ENCODE peak calls at places on chromosomes 16 and 17, in nine cellular contexts. H is T-helper 2 cell; S is iris pigment epithelial cell; O is NCI-H774; K is NCI-H1092; Q is LNCaP clone FGC; M is GF-D8; I is effector memory CD4-positive, alpha-beta T cell; D is stomach. P is an unnamed sample.

GRCh38 chr16:35557731-35558130 is 2098.3 kb downstream of the TP53TG3F start:
- DNase-seq in S (no peak), H (no peak), Q (no peak), M (no peak), O (no peak), I (no peak), K (no peak), D (no peak), P (no peak)

GRCh38 chr16:82031116-82032084 is 3.7 kb upstream of the HSD17B2 start:
- DNase-seq in M (no peak), H (no peak), D (no peak), S (peak; percentile 66), Q (peak; percentile 62), K (peak; percentile 27), O (no peak), I (no peak), P (no peak)

GRCh38 chr17:65485388-65486299 is 75.8 kb downstream of the AXIN2 start:
- DNase-seq in H (no peak), D (no peak), M (no peak), Q (peak; percentile 1), S (no peak), I (no peak), K (no peak), O (no peak), P (no peak)

GRCh38 chr17:5020502-5021023 is 14.7 kb downstream of the SLC52A1 start:
- DNase-seq in Q (no peak), S (no peak), D (no peak), M (no peak), O (no peak), I (no peak), H (no peak), K (no peak), P (no peak)

GRCh38 chr16:1343428-1344242 is 8.0 kb downstream of the TSR3 start:
- DNase-seq in O (no peak), S (no peak), M (no peak), D (no peak), H (no peak), Q (no peak), I (no peak), K (no peak), P (no peak)

GRCh38 chr16:46757339-46758050 is 9.4 kb upstream of the MYLK3 start:
- DNase-seq in Q (no peak), O (no peak), S (no peak), I (no peak), D (peak; percentile 32), H (no peak), M (no peak), K (peak; percentile 49), P (no peak)

GRCh38 chr16:57530104-57530522 is 6.3 kb downstream of the CCDC102A start:
- DNase-seq in H (peak; percentile 35), Q (no peak), M (no peak), O (no peak), K (no peak), S (peak; percentile 81), D (no peak), I (peak; percentile 62), P (peak; percentile 65)

GRCh38 chr17:71938340-71939010 is 182.3 kb upstream of the SOX9 start:
- DNase-seq in O (no peak), K (no peak), D (no peak), M (no peak), S (no peak), H (no peak), I (no peak), Q (no peak), P (no peak)

GRCh38 chr16:85197611-85198566 is 85.6 kb upstream of the CIBAR2 start:
- DNase-seq in K (no peak), I (no peak), Q (no peak), D (no peak), S (no peak), O (no peak), H (no peak), M (no peak), P (no peak)

GRCh38 chr16:15907863-15908478 is 19.6 kb upstream of the CEP20 start:
- DNase-seq in H (no peak), I (no peak), D (peak; percentile 35), K (no peak), S (peak; percentile 58), O (peak; percentile 88), M (no peak), Q (no peak), P (peak; percentile 6)

GRCh38 chr17:68906638-68907037 is 48.6 kb downstream of the ABCA8 start:
- DNase-seq in K (no peak), D (no peak), Q (no peak), S (peak; percentile 47), H (no peak), M (no peak), O (no peak), I (no peak), P (no peak)

GRCh38 chr17:933168-934083 is 46.1 kb downstream of the NXN start:
- DNase-seq in M (no peak), K (no peak), H (no peak), D (peak; percentile 46), O (no peak), I (no peak), S (peak; percentile 98), Q (no peak), P (no peak)

GRCh38 chr17:39209317-39210092 is 9.4 kb downstream of the RPL19 start:
- DNase-seq in H (peak; percentile 58), S (peak; percentile 56), O (peak; percentile 26), M (no peak), I (peak; percentile 57), K (no peak), Q (peak; percentile 43), D (peak; percentile 67), P (peak; percentile 63)

GRCh38 chr17:59513934-59514841 is 51.2 kb upstream of the DHX40 start:
- DNase-seq in Q (peak; percentile 49), D (peak; percentile 82), K (peak; percentile 95), H (no peak), M (no peak), O (peak; percentile 94), I (no peak), S (peak; percentile 89), P (no peak)

GRCh38 chr16:19844945-19845641 is 39.6 kb downstream of the GPRC5B start:
- DNase-seq in D (no peak), S (peak; percentile 95), Q (no peak), M (no peak), H (no peak), K (no peak), O (no peak), I (no peak), P (no peak)

GRCh38 chr17:20926532-20926931 is 116.3 kb downstream of the USP22 start:
- DNase-seq in S (peak; percentile 72), H (no peak), M (no peak), I (no peak), O (no peak), K (no peak), Q (no peak), D (no peak), P (no peak)

GRCh38 chr16:55489119-55489955 is 10.3 kb downstream of the MMP2 start:
- DNase-seq in I (no peak), Q (no peak), O (no peak), K (no peak), S (no peak), H (no peak), M (no peak), D (no peak), P (no peak)

GRCh38 chr16:87995644-87996043 is 44.4 kb downstream of the BANP start:
- DNase-seq in S (no peak), M (no peak), H (no peak), K (no peak), I (no peak), Q (no peak), D (no peak), O (no peak), P (no peak)

GRCh38 chr16:73032548-73033270 is 15.2 kb downstream of the ZFHX3 start:
- DNase-seq in I (no peak), D (no peak), K (no peak), Q (no peak), M (no peak), H (no peak), S (no peak), O (no peak), P (no peak)

GRCh38 chr17:44384281-44384822 is 5.1 kb downstream of the ITGA2B start:
- DNase-seq in I (no peak), M (no peak), K (no peak), D (no peak), O (no peak), S (no peak), H (no peak), Q (no peak), P (no peak)

GRCh38 chr17:39208893-39209292 is 8.8 kb downstream of the RPL19 start:
- DNase-seq in Q (no peak), H (no peak), K (no peak), D (peak; percentile 36), M (peak; percentile 44), S (no peak), I (no peak), O (peak; percentile 2), P (no peak)

GRCh38 chr17:28717578-28718316 is at the start of gene RAB34:
- DNase-seq in O (no peak), K (no peak), M (peak; percentile 13), H (peak; percentile 34), Q (no peak), I (no peak), D (peak; percentile 47), S (peak; percentile 85), P (no peak)

GRCh38 chr16:55473584-55473983 is 5.4 kb upstream of the MMP2 start:
- DNase-seq in Q (no peak), M (no peak), H (no peak), S (no peak), I (no peak), D (no peak), O (no peak), K (no peak), P (no peak)

GRCh38 chr17:79303641-79304205 is 229.1 kb downstream of the ENGASE start:
- DNase-seq in H (no peak), Q (no peak), S (no peak), K (no peak), I (no peak), O (no peak), M (no peak), D (no peak), P (no peak)

GRCh38 chr17:16477255-16477654 is 14.7 kb downstream of the LRRC75A start:
- DNase-seq in I (no peak), H (no peak), O (no peak), D (no peak), S (peak; percentile 71), K (no peak), Q (no peak), M (no peak), P (no peak)

GRCh38 chr16:52529226-52529625 is 17.7 kb downstream of the TOX3 start:
- DNase-seq in O (no peak), Q (no peak), H (no peak), K (no peak), M (no peak), I (no peak), D (no peak), S (no peak), P (no peak)

GRCh38 chr16:85350973-85351372 is 238.7 kb upstream of the CIBAR2 start:
- DNase-seq in M (peak; percentile 7), O (peak; percentile 75), K (peak; percentile 97), H (no peak), S (peak; percentile 86), I (no peak), D (peak; percentile 98), Q (peak; percentile 93), P (no peak)

GRCh38 chr16:15822957-15823356 is 33.9 kb downstream of the MYH11 start:
- DNase-seq in K (no peak), H (no peak), O (no peak), I (no peak), M (no peak), S (no peak), Q (no peak), D (peak; percentile 68), P (no peak)

GRCh38 chr16:18803569-18804462 is 2.5 kb upstream of the ARL6IP1 start:
- DNase-seq in Q (no peak), I (no peak), H (no peak), K (no peak), O (no peak), S (peak; percentile 79), M (peak; percentile 52), D (no peak), P (no peak)

GRCh38 chr16:22353188-22353919 is 21.1 kb downstream of the CDR2 start:
- DNase-seq in Q (no peak), K (no peak), S (peak; percentile 87), I (no peak), D (no peak), H (no peak), O (no peak), M (peak; percentile 55), P (no peak)

P was measured in effector memory CD8-positive, alpha-beta T cell.